ENCODE peak calls at places on chromosomes 6 and 20, in seven cellular contexts. S is A549; B is CD8-positive, alpha-beta T cell; G is PC-3; Y is prostate gland; E is astrocyte of the spinal cord; J is MM.1S. Q is an unnamed sample.

GRCh38 chr6:148565931-148566663 is 180.7 kb upstream of the UST start:
- DNase-seq in S (no peak), B (no peak), J (no peak), Y (no peak), G (peak; percentile 80), E (peak; percentile 92), Q (peak; percentile 24)

GRCh38 chr20:54172532-54172855 is 1.3 kb downstream of the CYP24A1 start:
- DNase-seq in Y (no peak), B (no peak), J (no peak), E (no peak), G (peak; percentile 37), S (no peak), Q (no peak)

GRCh38 chr6:52725530-52726192 is 37.6 kb downstream of the GSTA2 start:
- DNase-seq in Y (peak; percentile 65), S (peak; percentile 3), B (no peak), G (peak; percentile 95), J (no peak), E (peak; percentile 12), Q (no peak)

GRCh38 chr6:160919713-160920112 is 71.9 kb upstream of the MAP3K4 start:
- DNase-seq in E (peak; percentile 87), G (peak; percentile 81), S (no peak), J (no peak), Y (no peak), B (no peak), Q (no peak)

GRCh38 chr6:130303436-130303835 is 62.4 kb upstream of the TMEM200A start:
- DNase-seq in E (peak; percentile 25), S (no peak), G (no peak), Y (no peak), B (no peak), J (no peak), Q (no peak)

GRCh38 chr6:105077592-105078463 is 102.0 kb downstream of the POPDC3 start:
- DNase-seq in B (no peak), J (peak; percentile 52), Y (no peak), G (peak; percentile 71), E (peak; percentile 72), S (peak; percentile 21), Q (peak; percentile 29)

GRCh38 chr6:90078513-90079289 is 184.4 kb downstream of the GJA10 start:
- DNase-seq in Y (no peak), E (peak; percentile 33), B (no peak), G (no peak), J (no peak), S (no peak), Q (no peak)

GRCh38 chr6:31689249-31690110 is 8.6 kb upstream of the LY6G5C start:
- DNase-seq in S (no peak), G (no peak), E (no peak), Y (no peak), J (no peak), B (no peak), Q (no peak)

GRCh38 chr20:47389867-47390347 is 33.4 kb upstream of the ZMYND8 start:
- DNase-seq in Y (no peak), G (peak; percentile 98), S (peak; percentile 62), E (peak; percentile 39), J (no peak), B (no peak), Q (peak; percentile 86)

GRCh38 chr20:7003598-7003997 is 236.1 kb downstream of the BMP2 start:
- DNase-seq in B (no peak), G (peak; percentile 26), E (no peak), S (no peak), Y (no peak), J (no peak), Q (no peak)

GRCh38 chr6:129685640-129686031 is 24.3 kb downstream of the ARHGAP18 start:
- DNase-seq in B (no peak), E (no peak), S (no peak), J (no peak), Y (no peak), G (no peak), Q (no peak)

GRCh38 chr20:3406481-3407425 is 716 bp downstream of the DNAAF9 start:
- DNase-seq in B (peak; percentile 50), J (no peak), E (no peak), G (no peak), Y (peak; percentile 37), S (peak; percentile 64), Q (no peak)

GRCh38 chr6:158026901-158027589 is 45.4 kb downstream of the SYNJ2 start:
- DNase-seq in G (no peak), E (no peak), Y (no peak), B (no peak), J (no peak), S (no peak), Q (no peak)

GRCh38 chr20:46894971-46895905 is 595 bp downstream of the EYA2 start:
- DNase-seq in G (peak; percentile 31), J (no peak), Y (peak; percentile 71), B (no peak), E (peak; percentile 19), S (no peak), Q (peak; percentile 41)

GRCh38 chr6:170172406-170172805 is 118.5 kb downstream of the DLL1 start:
- DNase-seq in B (no peak), Y (no peak), E (no peak), J (no peak), S (no peak), G (no peak), Q (no peak)

GRCh38 chr6:39865011-39865888 is 69.0 kb downstream of the MOCS1 start:
- DNase-seq in J (peak; percentile 36), B (peak; percentile 68), E (peak; percentile 42), S (peak; percentile 26), G (peak; percentile 69), Y (peak; percentile 15), Q (peak; percentile 53)

GRCh38 chr20:45436732-45437485 is 21.0 kb downstream of the PIGT start:
- DNase-seq in E (peak; percentile 75), B (peak; percentile 94), Y (peak; percentile 79), G (peak; percentile 92), S (peak; percentile 90), J (peak; percentile 91), Q (peak; percentile 84)

GRCh38 chr6:133034509-133035206 is 206.5 kb upstream of the EYA4 start:
- DNase-seq in S (no peak), Y (no peak), B (no peak), G (peak; percentile 46), J (no peak), E (no peak), Q (no peak)

GRCh38 chr20:32356935-32357868 is 929 bp upstream of the ASXL1 start:
- DNase-seq in G (peak; percentile 46), E (peak; percentile 29), B (no peak), J (no peak), S (no peak), Y (peak; percentile 15), Q (no peak)

GRCh38 chr20:57593134-57593886 is 26.9 kb downstream of the ZBP1 start:
- DNase-seq in G (no peak), J (no peak), S (no peak), E (no peak), Y (no peak), B (no peak), Q (no peak)

GRCh38 chr6:6315660-6316059 is 4.8 kb downstream of the F13A1 start:
- DNase-seq in G (peak; percentile 65), Y (no peak), E (peak; percentile 43), B (no peak), J (peak; percentile 38), S (peak; percentile 6), Q (peak; percentile 65)

GRCh38 chr20:22387452-22387851 is 196.9 kb downstream of the FOXA2 start:
- DNase-seq in J (no peak), S (no peak), G (peak; percentile 66), B (no peak), E (no peak), Y (no peak), Q (no peak)

GRCh38 chr20:41138217-41138526 is 829 bp downstream of the PLCG1 start:
- DNase-seq in E (peak; percentile 50), B (no peak), S (no peak), J (no peak), Y (no peak), G (no peak), Q (no peak)

GRCh38 chr20:41140226-41141133 is 3.1 kb downstream of the PLCG1 start:
- DNase-seq in S (no peak), J (no peak), B (peak; percentile 48), G (no peak), E (no peak), Y (no peak), Q (no peak)

GRCh38 chr20:41138527-41139226 is 1.3 kb downstream of the PLCG1 start:
- DNase-seq in G (no peak), E (peak; percentile 14), B (peak; percentile 73), J (no peak), S (no peak), Y (no peak), Q (peak; percentile 49)

GRCh38 chr20:41141153-41141815 is 3.9 kb downstream of the PLCG1 start:
- DNase-seq in E (peak; percentile 56), G (no peak), Y (no peak), J (no peak), B (peak; percentile 55), S (no peak), Q (no peak)

GRCh38 chr20:41139227-41140093 is 2.1 kb downstream of the PLCG1 start:
- DNase-seq in G (no peak), Y (no peak), J (no peak), B (no peak), S (no peak), E (no peak), Q (no peak)
- H3K4me3 ChIP-seq in G (peak overlapping the region; percentile 92), Y (peak overlapping the region; percentile 98), J (no peak overlapping the region), B (peak overlapping the region; percentile 68), S (no peak overlapping the region), E (peak overlapping the region; percentile 77), Q (peak overlapping the region; percentile 82)

GRCh38 chr6:18264338-18265098 is at the start of gene DEK:
- DNase-seq in Y (peak; percentile 85), G (peak; percentile 80), S (peak; percentile 51), J (peak; percentile 68), E (peak; percentile 84), B (peak; percentile 85), Q (peak; percentile 83)
- TF ChIP-seq CTCF in Y (peak; percentile 71), G (peak; percentile 54), S (peak; percentile 47), J (peak; percentile 38), E (peak; percentile 38), B (peak; percentile 45), Q (peak; percentile 45)

DNA sequence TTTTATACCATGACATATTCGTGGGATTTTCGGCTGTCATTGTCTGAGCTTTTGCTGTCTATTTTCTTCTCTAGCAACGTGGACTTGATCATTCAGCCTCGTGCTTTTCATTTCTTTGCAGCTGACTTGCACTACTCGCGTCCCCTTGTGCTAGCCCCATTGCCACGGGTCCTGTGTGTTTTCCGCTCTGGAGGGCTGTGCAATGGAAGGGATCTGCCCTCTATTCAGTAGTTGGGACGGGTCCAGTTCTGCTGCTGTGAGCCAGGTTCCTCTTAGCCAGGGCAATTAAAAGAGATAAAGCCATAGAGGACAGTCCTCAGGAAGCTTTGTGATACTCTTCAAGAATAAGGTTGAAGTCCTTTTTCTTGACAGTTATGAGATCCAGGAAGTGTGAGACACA is 17.6 kb downstream of the NEDD9 start:
- DNase-seq in S (no peak), Y (no peak), B (no peak), G (no peak), J (no peak), E (no peak), Q (no peak)
- H3K4me3 ChIP-seq in S (no peak overlapping the region), Y (no peak overlapping the region), B (no peak overlapping the region), G (no peak overlapping the region), J (no peak overlapping the region), E (no peak overlapping the region), Q (no peak overlapping the region)

DNA sequence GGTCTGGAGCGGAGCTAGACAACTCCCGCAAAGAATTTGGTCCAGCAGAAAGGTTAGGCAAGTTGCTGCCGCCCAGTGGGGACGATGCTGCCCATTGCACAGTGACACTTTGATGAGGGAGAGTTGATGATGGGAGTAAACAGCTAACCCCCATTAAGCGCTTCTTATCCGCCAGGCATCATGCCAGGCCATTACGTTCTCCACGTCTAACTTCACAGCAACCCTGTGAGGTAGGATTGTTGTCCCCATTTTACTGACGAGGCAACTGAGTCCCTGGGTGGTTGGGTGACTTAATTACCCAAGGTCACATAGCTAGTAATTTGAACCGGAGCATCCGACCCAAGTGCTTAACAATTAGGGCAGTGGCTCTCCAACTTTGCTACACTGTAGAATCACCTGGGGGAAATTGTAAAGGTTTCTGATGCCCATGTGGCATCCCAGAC is 731 bp downstream of the RALGAPB start:
- DNase-seq in E (peak; percentile 8), G (peak; percentile 40), J (peak; percentile 37), Y (peak; percentile 21), B (no peak), S (no peak), Q (peak; percentile 27)
- TF ChIP-seq CTCF in E (peak; percentile 20), G (peak; percentile 36), J (peak; percentile 30), Y (no peak), B (no peak), S (no peak), Q (no peak)

Q was measured in GM12865.